ENCODE peak calls at places on chromosomes 2 and 18, in six cellular contexts. K, Z, D, R, E and T are unnamed samples.

GRCh38 chr2:217523246-217523645 is 479.5 kb downstream of the TNS1 start:
- DNase-seq in K (no peak), Z (peak), D (peak), R (no peak), E (no peak), T (no peak)

GRCh38 chr18:23614891-23615290 is 28.6 kb upstream of the NPC1 start:
- DNase-seq in K (no peak), Z (no peak), D (no peak), R (no peak), E (no peak), T (no peak)

GRCh38 chr2:144582651-144583361 is 62.9 kb upstream of the ZEB2 start:
- DNase-seq in K (no peak), Z (no peak), D (no peak), R (no peak), E (no peak), T (no peak)

GRCh38 chr2:216344206-216344957 is 27.9 kb downstream of the MARCHF4 start:
- DNase-seq in K (no peak), Z (no peak), D (no peak), R (no peak), E (no peak), T (no peak)

GRCh38 chr2:20818820-20819219 is 4.1 kb downstream of the LDAH start:
- DNase-seq in K (no peak), Z (no peak), D (no peak), R (no peak), E (no peak), T (no peak)

GRCh38 chr2:84238907-84239306 is 220.2 kb downstream of the SUCLG1 start:
- DNase-seq in K (no peak), Z (no peak), D (no peak), R (no peak), E (no peak), T (no peak)

GRCh38 chr2:37561615-37562569 is 109.5 kb downstream of the CDC42EP3 start:
- DNase-seq in K (no peak), Z (no peak), D (no peak), R (peak), E (no peak), T (no peak)

GRCh38 chr18:55573386-55573785 is 14.6 kb downstream of the TCF4 start:
- DNase-seq in K (no peak), Z (no peak), D (no peak), R (no peak), E (no peak), T (no peak)

GRCh38 chr2:207260021-207260420 is 94.3 kb upstream of the KLF7 start:
- DNase-seq in K (no peak), Z (no peak), D (no peak), R (no peak), E (no peak), T (no peak)

GRCh38 chr2:18286897-18287296 is 273.6 kb downstream of the RDH14 start:
- DNase-seq in K (no peak), Z (no peak), D (no peak), R (no peak), E (no peak), T (no peak)

GRCh38 chr2:159362816-159363251 is 76.3 kb upstream of the WDSUB1 start:
- DNase-seq in K (no peak), Z (no peak), D (no peak), R (no peak), E (no peak), T (no peak)

GRCh38 chr2:152874955-152875354 is 156.5 kb downstream of the ARL6IP6 start:
- DNase-seq in K (no peak), Z (no peak), D (no peak), R (no peak), E (no peak), T (no peak)

GRCh38 chr2:19543271-19544019 is 185.0 kb upstream of the OSR1 start:
- DNase-seq in K (no peak), Z (no peak), D (no peak), R (no peak), E (no peak), T (no peak)

GRCh38 chr2:237471457-237472186 is 15.4 kb upstream of the MLPH start:
- DNase-seq in K (peak), Z (peak), D (no peak), R (peak), E (peak), T (no peak)

GRCh38 chr2:177270531-177270930 is 6.0 kb upstream of the NFE2L2 start:
- DNase-seq in K (no peak), Z (no peak), D (no peak), R (no peak), E (no peak), T (no peak)

GRCh38 chr2:159035790-159036411 is 67.5 kb downstream of the TANC1 start:
- DNase-seq in K (peak), Z (no peak), D (no peak), R (peak), E (peak), T (no peak)

GRCh38 chr18:36294031-36294430 is 3.5 kb upstream of the FHOD3 start:
- DNase-seq in K (no peak), Z (no peak), D (no peak), R (no peak), E (no peak), T (no peak)

GRCh38 chr2:120531863-120532600 is 186.1 kb downstream of the INHBB start:
- DNase-seq in K (no peak), Z (no peak), D (no peak), R (no peak), E (no peak), T (no peak)

GRCh38 chr2:205002390-205002789 is 457.1 kb downstream of the PARD3B start:
- DNase-seq in K (no peak), Z (no peak), D (no peak), R (no peak), E (no peak), T (no peak)

GRCh38 chr2:134692461-134692860 is 26.3 kb downstream of the TMEM163 start:
- DNase-seq in K (no peak), Z (no peak), D (no peak), R (no peak), E (no peak), T (no peak)

GRCh38 chr2:46653539-46653938 is 174.2 kb downstream of the TMEM247 start:
- DNase-seq in K (no peak), Z (no peak), D (no peak), R (no peak), E (no peak), T (no peak)

GRCh38 chr2:74530239-74531161 is 767 bp downstream of the HTRA2 start:
- DNase-seq in K (peak), Z (no peak), D (peak), R (peak), E (peak), T (no peak)

GRCh38 chr2:171814174-171814573 is 79.9 kb downstream of the SLC25A12 start:
- DNase-seq in K (no peak), Z (no peak), D (no peak), R (no peak), E (no peak), T (no peak)

DNA sequence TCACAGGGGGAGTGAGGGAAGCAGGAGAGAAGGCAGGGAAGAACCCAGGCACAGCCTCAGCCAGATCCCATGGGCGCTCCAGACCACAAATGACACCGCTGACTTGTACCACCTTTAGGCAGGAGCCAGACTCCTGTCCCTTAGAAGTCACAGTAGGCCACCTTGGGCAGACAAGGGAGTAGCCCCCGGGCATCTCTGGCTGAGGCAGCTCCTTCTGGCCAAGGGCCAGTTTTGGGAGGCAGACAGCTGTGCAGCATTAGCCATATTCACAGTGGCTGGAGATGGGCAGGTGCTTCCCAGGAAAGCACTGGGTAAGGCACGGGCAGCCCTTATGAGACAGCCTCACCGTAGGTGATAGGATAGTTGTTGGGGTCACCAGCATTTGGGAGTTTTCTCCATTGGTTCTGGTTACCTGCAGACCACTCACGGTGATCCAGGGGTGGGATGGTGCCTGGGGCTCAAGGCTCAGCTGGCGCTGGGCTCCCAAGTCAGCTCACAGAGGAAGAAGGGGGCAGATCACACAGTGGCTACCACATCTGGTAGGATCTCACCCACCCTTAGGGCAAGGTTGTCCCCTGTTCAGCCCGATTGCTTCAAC is 2.1 kb downstream of the ASTL start:
- DNase-seq in K (no peak), Z (no peak), D (no peak), R (no peak), E (no peak), T (no peak)
- TF ChIP-seq POLR2A in K (no peak), Z (no peak), D (no peak), R (no peak), E (no peak), T (no peak)

DNA sequence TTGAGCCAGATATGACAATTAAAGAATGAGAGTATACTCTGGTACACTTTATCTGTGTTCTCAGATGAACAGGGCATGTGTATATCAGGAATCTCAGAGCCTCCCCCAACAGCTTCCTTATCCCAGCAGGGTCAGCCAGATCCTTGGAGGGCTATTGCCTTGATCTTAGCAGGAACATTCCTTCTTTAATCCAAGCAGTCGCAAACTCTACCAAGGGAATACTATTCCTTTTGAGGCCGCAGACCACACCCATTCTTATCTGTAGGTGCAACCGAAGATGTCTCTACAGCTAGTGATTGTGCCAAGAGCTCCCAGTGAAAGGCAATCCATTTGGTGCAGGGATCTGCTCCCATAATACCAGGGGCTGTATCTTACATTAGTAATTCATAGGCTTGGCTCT is 118.3 kb upstream of the DOK6 start:
- DNase-seq in K (no peak), Z (no peak), D (no peak), R (no peak), E (no peak), T (no peak)
- H3K4me3 ChIP-seq in K (no peak), Z (no peak), D (no peak), R (no peak), E (no peak), T (no peak)

GRCh38 chr18:9796933-9797549 is 88.7 kb upstream of the TXNDC2 start:
- DNase-seq in K (peak), Z (peak), D (no peak), R (no peak), E (no peak), T (no peak)

GRCh38 chr18:9788140-9788539 is 80.0 kb downstream of the RAB31 start:
- DNase-seq in K (no peak), Z (no peak), D (no peak), R (no peak), E (no peak), T (no peak)

GRCh38 chr18:9790261-9790660 is 82.2 kb downstream of the RAB31 start:
- DNase-seq in K (peak), Z (no peak), D (no peak), R (no peak), E (no peak), T (no peak)

GRCh38 chr18:9788860-9789259 is 80.8 kb downstream of the RAB31 start:
- DNase-seq in K (no peak), Z (no peak), D (no peak), R (no peak), E (no peak), T (no peak)

GRCh38 chr18:9792565-9793226 is 84.6 kb downstream of the RAB31 start:
- DNase-seq in K (no peak), Z (no peak), D (no peak), R (no peak), E (no peak), T (no peak)
- TF ChIP-seq CTCF in K (peak), Z (no peak), D (peak), R (peak), E (peak), T (peak)

GRCh38 chr2:219176818-219177593 is at the start of gene CNPPD1:
- DNase-seq in K (peak), Z (peak), D (peak), R (peak), E (peak), T (peak)
- TF ChIP-seq POLR2A in K (peak), Z (peak), D (peak), R (peak), E (peak), T (no peak)

GRCh38 chr2:197152451-197153228 is 157.9 kb downstream of the ANKRD44 start:
- DNase-seq in K (no peak), Z (no peak), D (no peak), R (no peak), E (no peak), T (no peak)
- H3K4me3 ChIP-seq in K (no peak), Z (no peak), D (no peak), R (no peak), E (no peak), T (no peak)

GRCh38 chr18:39799010-39799409 is 2156.0 kb upstream of the PIK3C3 start:
- DNase-seq in K (no peak), Z (no peak), D (no peak), R (peak), E (peak), T (no peak)

GRCh38 chr18:39802648-39803229 is 2152.3 kb upstream of the PIK3C3 start:
- DNase-seq in K (no peak), Z (no peak), D (no peak), R (no peak), E (no peak), T (no peak)

GRCh38 chr18:39805218-39805617 is 2149.8 kb upstream of the PIK3C3 start:
- DNase-seq in K (no peak), Z (no peak), D (no peak), R (no peak), E (no peak), T (no peak)

GRCh38 chr18:39801848-39802247 is 2153.2 kb upstream of the PIK3C3 start:
- DNase-seq in K (no peak), Z (no peak), D (no peak), R (no peak), E (no peak), T (no peak)

GRCh38 chr18:39801010-39801409 is 2154.0 kb upstream of the PIK3C3 start:
- DNase-seq in K (no peak), Z (no peak), D (no peak), R (no peak), E (no peak), T (no peak)
- TF ChIP-seq CTCF in K (no peak), Z (no peak), D (no peak), R (no peak), E (no peak), T (no peak)

DNA sequence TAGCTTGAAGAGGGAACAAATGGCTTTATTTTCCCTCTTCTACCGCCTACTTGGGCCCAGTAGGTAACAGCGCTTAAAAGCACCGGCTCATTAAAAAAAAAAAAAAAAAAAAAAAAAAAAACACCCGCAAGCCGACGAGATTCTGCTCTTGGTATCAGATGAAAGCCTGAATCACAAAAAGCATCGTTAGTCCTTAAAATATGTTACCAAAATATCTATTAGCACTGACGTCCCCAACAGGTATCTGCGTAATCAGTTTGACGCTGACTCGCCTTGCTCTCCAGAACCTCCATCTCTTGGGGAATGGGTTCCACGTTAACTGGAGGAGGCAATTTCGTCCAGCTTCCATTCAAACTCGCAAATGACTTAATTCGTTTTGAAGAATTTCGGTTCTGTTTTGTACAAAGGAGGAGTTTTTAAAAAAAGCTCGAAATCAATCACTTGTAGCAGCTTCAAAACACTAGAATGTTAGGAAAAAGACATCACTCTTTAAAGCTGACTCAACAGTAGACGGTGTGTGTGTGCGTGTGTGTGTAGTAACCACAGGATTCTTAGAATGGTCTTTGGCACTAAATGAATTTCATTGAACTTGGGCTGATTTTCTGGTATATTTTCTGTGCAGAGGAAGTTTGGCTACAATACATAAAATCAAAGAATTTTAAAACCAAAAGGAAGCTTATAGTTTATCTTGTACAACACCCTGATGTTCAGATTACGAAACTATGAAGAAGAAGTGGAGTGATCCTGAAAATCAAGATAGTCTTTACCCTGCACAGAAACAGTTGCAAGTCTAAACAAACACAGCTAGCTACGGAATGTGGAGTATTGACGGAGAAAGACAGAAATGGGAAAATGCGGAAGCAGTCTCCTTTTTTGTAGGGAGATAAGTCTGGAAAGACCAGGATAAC is 1.1 kb upstream of the PGAP1 start:
- DNase-seq in K (peak), Z (peak), D (no peak), R (no peak), E (no peak), T (no peak)
- TF ChIP-seq POLR2A in K (no peak), Z (no peak), D (no peak), R (no peak), E (no peak), T (no peak)

DNA sequence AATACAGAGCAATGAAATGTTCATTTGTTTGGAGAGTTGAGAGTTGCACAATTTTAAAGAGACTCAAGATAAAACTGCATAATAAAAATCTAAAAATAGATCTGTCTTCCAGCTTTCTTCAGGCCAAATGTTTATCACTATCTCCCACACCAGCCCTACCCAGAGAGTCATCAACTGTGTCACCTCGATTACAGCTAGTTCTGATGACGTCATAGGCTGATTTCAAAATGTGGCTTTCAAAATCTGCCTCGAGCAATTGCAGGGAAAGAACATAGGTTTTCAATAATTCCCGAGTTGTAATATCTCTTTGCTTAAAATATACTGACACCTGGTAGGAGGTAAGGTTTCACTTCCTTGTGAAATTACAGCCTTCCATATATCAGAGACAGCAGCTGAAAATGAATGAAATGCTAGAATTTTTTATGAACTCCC is 677.6 kb upstream of the ID2 start:
- DNase-seq in K (no peak), Z (peak), D (peak), R (peak), E (peak), T (no peak)
- H3K4me3 ChIP-seq in K (no peak), Z (peak), D (no peak), R (no peak), E (peak), T (no peak)